ENCODE peak calls at places on chromosomes 1 and 21, in seven cellular contexts. Z, A, M, P, N, G and J are unnamed samples.

GRCh38 chr1:68570859-68571258 is 74.0 kb upstream of the DEPDC1 start:
- DNase-seq in M (no peak), G (no peak), A (no peak), N (peak), P (no peak), Z (no peak), J (no peak)

GRCh38 chr1:175920401-175920800 is 177.0 kb upstream of the TNR start:
- DNase-seq in G (no peak), N (no peak), A (no peak), Z (no peak), P (no peak), M (no peak), J (no peak)

GRCh38 chr1:221908573-221908972 is 166.7 kb upstream of the DUSP10 start:
- DNase-seq in Z (no peak), G (no peak), P (no peak), A (no peak), M (no peak), N (no peak), J (no peak)

GRCh38 chr1:244118087-244118761 is 67.1 kb downstream of the ZBTB18 start:
- DNase-seq in A (no peak), M (no peak), P (no peak), G (no peak), N (no peak), Z (no peak), J (no peak)

GRCh38 chr1:10778640-10779039 is 17.8 kb downstream of the CASZ1 start:
- DNase-seq in P (no peak), A (no peak), G (no peak), Z (no peak), N (no peak), M (no peak), J (peak)

GRCh38 chr1:93965888-93966287 is 56.7 kb upstream of the GCLM start:
- DNase-seq in M (no peak), G (no peak), P (no peak), Z (no peak), A (no peak), N (no peak), J (no peak)

GRCh38 chr1:39081266-39082139 is 55.4 kb downstream of the NDUFS5 start:
- DNase-seq in P (peak), A (peak), N (no peak), Z (no peak), G (no peak), M (peak), J (peak)

GRCh38 chr1:241592273-241592958 is 47.8 kb downstream of the CHML start:
- DNase-seq in A (peak), M (no peak), P (no peak), G (no peak), Z (no peak), N (peak), J (no peak)

GRCh38 chr21:36688324-36688723 is 10.6 kb upstream of the SIM2 start:
- DNase-seq in N (no peak), Z (no peak), P (no peak), A (no peak), M (no peak), G (no peak), J (no peak)

GRCh38 chr21:43812957-43813730 is 23.8 kb downstream of the RRP1 start:
- DNase-seq in P (no peak), Z (no peak), N (no peak), G (no peak), A (no peak), M (no peak), J (no peak)

GRCh38 chr1:208256556-208256955 is 12.4 kb upstream of the PLXNA2 start:
- DNase-seq in M (no peak), N (no peak), P (no peak), G (no peak), Z (no peak), A (no peak), J (no peak)

GRCh38 chr1:21605964-21606705 is 63.0 kb downstream of the RAP1GAP start:
- DNase-seq in G (no peak), N (no peak), P (no peak), Z (no peak), M (no peak), A (no peak), J (no peak)

GRCh38 chr1:76901158-76901767 is 34.0 kb downstream of the ST6GALNAC5 start:
- DNase-seq in P (peak), Z (peak), M (no peak), A (peak), N (peak), G (no peak), J (peak)
- TF ChIP-seq CTCF in P (peak), Z (peak), M (peak), A (peak), N (peak), G (no peak), J (peak)

DNA sequence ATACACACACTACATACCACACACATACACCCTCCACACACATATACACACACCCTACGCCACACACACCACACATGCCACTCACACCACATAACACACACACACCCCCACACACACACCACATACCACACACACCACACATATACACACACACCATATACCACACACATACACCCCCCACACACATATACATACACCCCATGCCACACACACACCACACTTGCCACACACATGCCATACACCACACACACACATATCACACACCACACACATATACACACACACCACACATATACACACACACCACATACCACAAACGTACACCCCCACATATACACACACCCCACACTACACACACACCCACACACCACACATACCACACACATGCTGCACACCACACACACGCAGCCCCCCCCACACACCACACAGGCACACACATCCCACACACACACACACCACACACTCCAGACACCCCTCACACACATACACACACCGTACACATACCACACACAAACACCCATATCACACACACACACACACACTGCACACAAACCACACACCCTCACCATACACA is 76.7 kb upstream of the TMPRSS2 start:
- DNase-seq in P (no peak), Z (no peak), M (no peak), N (no peak), G (no peak), A (no peak), J (no peak)
- TF ChIP-seq CTCF in P (no peak), Z (no peak), M (no peak), N (no peak), G (no peak), A (no peak), J (no peak)

GRCh38 chr1:107777664-107778047 is 187.3 kb downstream of the VAV3 start:
- DNase-seq in A (no peak), M (no peak), P (no peak), Z (no peak), N (no peak), G (no peak), J (no peak)
- TF ChIP-seq CTCF in A (no peak), M (no peak), P (no peak), Z (no peak), N (no peak), G (no peak), J (no peak)

DNA sequence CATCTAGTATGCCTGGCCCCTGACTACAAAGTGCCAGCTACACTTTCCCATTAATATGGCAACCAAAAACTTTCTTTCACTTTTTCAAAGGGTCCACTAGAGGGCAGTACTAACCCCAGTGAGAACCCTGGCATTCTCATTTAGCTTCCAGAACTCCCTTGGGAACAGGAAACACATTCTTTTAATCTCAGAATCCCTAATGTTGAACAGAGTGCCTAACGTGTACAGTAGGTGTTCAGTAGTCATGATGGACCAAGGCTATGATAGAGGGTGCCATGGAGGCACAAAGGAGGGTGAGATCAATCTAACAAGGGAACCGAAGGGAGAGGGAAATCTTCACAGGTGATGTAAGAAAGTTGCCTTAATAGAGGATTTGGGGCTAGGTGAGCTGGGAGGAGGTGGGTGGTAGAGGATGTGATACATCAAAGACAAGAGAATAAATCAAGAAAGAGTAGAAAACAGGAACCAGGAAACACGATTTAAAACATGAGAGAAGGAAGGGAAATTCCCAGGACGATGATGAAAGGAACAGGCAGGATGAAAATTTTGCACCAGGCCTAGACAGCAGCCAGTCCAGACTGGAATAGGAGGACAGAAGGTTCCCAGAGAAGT is 41.5 kb downstream of the NSL1 start:
- DNase-seq in A (peak), G (no peak), P (peak), M (no peak), Z (peak), N (peak), J (peak)
- TF ChIP-seq CTCF in A (peak), G (peak), P (peak), M (peak), Z (peak), N (peak), J (peak)

GRCh38 chr1:31706384-31707058 is 2.7 kb upstream of the COL16A1 start:
- DNase-seq in M (no peak), P (no peak), N (no peak), G (no peak), Z (no peak), A (no peak), J (no peak)

GRCh38 chr1:31708324-31708723 is 4.5 kb upstream of the COL16A1 start:
- DNase-seq in P (no peak), N (no peak), Z (no peak), G (no peak), A (no peak), M (no peak), J (no peak)

GRCh38 chr1:31709060-31709459 is 5.2 kb upstream of the COL16A1 start:
- DNase-seq in G (no peak), N (no peak), P (no peak), A (no peak), M (no peak), Z (no peak), J (no peak)

GRCh38 chr1:31705080-31705866 is 1.5 kb upstream of the COL16A1 start:
- DNase-seq in G (peak), Z (no peak), P (peak), M (peak), A (peak), N (peak), J (peak)

DNA sequence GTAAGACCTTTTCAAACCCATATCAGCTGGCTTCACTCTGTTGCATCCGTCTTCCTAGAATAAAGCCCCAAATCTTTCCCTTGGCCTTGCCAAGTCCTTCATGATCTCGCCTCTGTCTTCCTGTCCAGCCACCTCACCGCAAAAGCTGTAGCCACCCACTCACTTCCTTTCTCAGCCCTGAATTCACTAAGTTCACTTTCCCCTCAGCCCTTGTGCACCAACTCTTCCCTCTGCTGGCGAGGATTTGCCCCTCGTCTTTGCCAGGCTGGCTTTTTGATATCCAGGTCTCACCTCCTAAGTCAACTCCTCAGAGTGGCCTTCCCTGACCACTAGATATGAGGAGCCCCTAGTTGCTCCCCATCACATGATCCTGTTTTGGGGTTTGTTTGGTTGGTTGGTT is 3.9 kb upstream of the COL16A1 start:
- DNase-seq in A (no peak), G (no peak), M (no peak), N (peak), P (peak), Z (no peak), J (peak)
- TF ChIP-seq CTCF in A (no peak), G (no peak), M (no peak), N (peak), P (peak), Z (peak), J (peak)

GRCh38 chr1:224051086-224051406 is 62.9 kb upstream of the FBXO28 start:
- DNase-seq in M (no peak), A (no peak), N (no peak), Z (no peak), P (no peak), G (no peak), J (no peak)
- TF ChIP-seq CTCF in M (no peak), A (peak), N (no peak), Z (no peak), P (no peak), G (no peak), J (peak)

GRCh38 chr1:192809286-192810252 is 730 bp downstream of the RGS2 start:
- DNase-seq in M (peak), A (peak), P (no peak), Z (no peak), N (peak), G (peak), J (peak)

GRCh38 chr1:192808588-192809285 is at the start of gene RGS2:
- DNase-seq in Z (peak), P (peak), N (peak), M (peak), G (peak), A (peak), J (peak)

GRCh38 chr1:192805832-192806323 is 3.0 kb upstream of the RGS2 start:
- DNase-seq in M (no peak), Z (peak), P (peak), A (peak), N (peak), G (no peak), J (peak)

GRCh38 chr1:192807968-192808587 is 761 bp upstream of the RGS2 start:
- DNase-seq in Z (no peak), M (no peak), A (peak), P (no peak), G (no peak), N (peak), J (no peak)

GRCh38 chr1:192807221-192807967 is 1.4 kb upstream of the RGS2 start:
- DNase-seq in A (peak), Z (no peak), M (no peak), N (peak), G (no peak), P (peak), J (no peak)
- TF ChIP-seq CTCF in A (peak), Z (no peak), M (no peak), N (peak), G (no peak), P (no peak), J (no peak)

DNA sequence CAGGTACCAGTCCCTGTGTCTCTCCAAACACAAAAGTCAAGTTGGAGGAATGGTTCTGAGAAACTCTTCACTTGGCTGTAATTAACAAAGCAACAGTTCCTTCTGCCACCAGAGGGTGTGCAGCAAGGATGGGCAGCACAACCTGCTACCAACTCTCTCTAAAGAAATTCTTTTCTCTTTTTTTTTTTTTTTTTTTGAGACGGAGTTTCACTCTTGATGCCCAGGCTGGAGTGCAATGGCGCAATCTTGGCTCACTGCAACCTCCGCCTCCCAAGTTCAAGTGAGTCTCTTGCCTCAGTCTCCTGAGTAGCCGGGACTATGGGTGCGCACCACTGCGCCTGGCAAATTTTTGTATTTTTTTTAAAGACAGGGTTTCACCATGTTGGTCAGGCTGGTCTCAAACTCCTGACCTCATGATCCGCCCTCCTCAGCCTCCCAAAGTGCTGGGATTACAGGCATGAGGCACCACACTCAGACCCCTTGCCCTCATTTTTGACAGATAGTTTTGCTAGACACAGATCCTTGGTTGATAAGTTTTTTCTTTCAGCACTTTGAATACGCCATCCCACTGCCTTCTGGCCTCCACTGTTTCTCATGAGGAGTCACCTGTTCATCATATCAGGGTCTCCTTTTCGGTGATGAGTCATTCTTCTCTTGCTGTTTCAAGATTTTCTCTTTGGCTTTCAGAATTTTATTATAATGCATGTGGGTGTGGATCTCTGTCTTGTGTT is 12.1 kb upstream of the DEGS1 start:
- DNase-seq in M (no peak), A (no peak), Z (no peak), N (peak), G (no peak), P (no peak), J (peak)
- TF ChIP-seq CTCF in M (peak), A (no peak), Z (peak), N (peak), G (no peak), P (peak), J (peak)

GRCh38 chr1:225657462-225657989 is 4.6 kb upstream of the ENAH start:
- DNase-seq in P (no peak), A (peak), G (no peak), Z (no peak), M (no peak), N (peak), J (peak)

GRCh38 chr1:225654277-225654597 is 1.3 kb upstream of the ENAH start:
- DNase-seq in M (no peak), A (no peak), G (no peak), P (no peak), Z (no peak), N (no peak), J (no peak)

GRCh38 chr1:225653463-225654276 is 747 bp upstream of the ENAH start:
- DNase-seq in G (peak), P (no peak), N (peak), M (no peak), A (peak), Z (peak), J (peak)

GRCh38 chr1:225654688-225655508 is 2.0 kb upstream of the ENAH start:
- DNase-seq in M (no peak), P (no peak), G (no peak), Z (no peak), N (no peak), A (no peak), J (no peak)

GRCh38 chr1:225655509-225656258 is 2.8 kb upstream of the ENAH start:
- DNase-seq in A (peak), P (no peak), G (peak), Z (peak), M (no peak), N (peak), J (peak)
- TF ChIP-seq CTCF in A (peak), P (peak), G (no peak), Z (no peak), M (no peak), N (no peak), J (no peak)